ENCODE peak calls at places on chromosomes 6 and 20, in nine cellular contexts. E is H9, Q is SJSA1, G is GM23338, J is A549, O is stomach, T is sigmoid colon, K is breast epithelium, Z is aorta. P is an unnamed sample.
A peak's percentile ranks its signal among the peaks of the same experiment; 100 is the strongest.

GRCh38 chr6:80094017-80094416 is 12.5 kb upstream of the BCKDHB start:
- DNase-seq in E (no peak), Q (no peak), G (peak; percentile 41), J (peak; percentile 11), O (no peak), T (no peak), K (no peak), Z (no peak), P (no peak)

GRCh38 chr20:21490105-21490504 is 23.8 kb downstream of the NKX2-2 start:
- DNase-seq in E (no peak), Q (no peak), G (peak; percentile 35), J (no peak), O (no peak), T (no peak), K (no peak), Z (no peak), P (no peak)

GRCh38 chr20:62136283-62137091 is 6.7 kb downstream of the PSMA7 start:
- DNase-seq in E (peak; percentile 70), Q (no peak), G (peak; percentile 85), J (peak; percentile 78), O (peak; percentile 77), T (no peak), K (peak; percentile 70), Z (peak; percentile 86), P (no peak)

GRCh38 chr6:30688569-30688968 is 2.1 kb upstream of the PPP1R18 start:
- DNase-seq in E (no peak), Q (no peak), G (no peak), J (no peak), O (no peak), T (no peak), K (no peak), Z (peak; percentile 39), P (no peak)

GRCh38 chr6:11358904-11359840 is 126.7 kb upstream of the NEDD9 start:
- DNase-seq in E (no peak), Q (no peak), G (no peak), J (no peak), O (no peak), T (no peak), K (no peak), Z (no peak), P (no peak)

GRCh38 chr20:57217802-57218201 is 48.6 kb downstream of the BMP7 start:
- DNase-seq in E (no peak), Q (no peak), G (no peak), J (no peak), O (no peak), T (no peak), K (no peak), Z (no peak), P (no peak)

GRCh38 chr20:14142964-14143627 is 147.8 kb downstream of the MACROD2 start:
- DNase-seq in E (no peak), Q (no peak), G (no peak), J (peak; percentile 42), O (no peak), T (no peak), K (no peak), Z (no peak), P (no peak)

GRCh38 chr6:3361312-3362037 is 95.4 kb downstream of the SLC22A23 start:
- DNase-seq in E (no peak), Q (no peak), G (no peak), J (no peak), O (no peak), T (no peak), K (no peak), Z (no peak), P (no peak)

GRCh38 chr6:48032156-48032555 is 78.8 kb downstream of the PTCHD4 start:
- DNase-seq in E (no peak), Q (no peak), G (no peak), J (peak; percentile 8), O (no peak), T (no peak), K (no peak), Z (no peak), P (no peak)

GRCh38 chr6:168455847-168456530 is 15.0 kb downstream of the SMOC2 start:
- DNase-seq in E (no peak), Q (no peak), G (no peak), J (no peak), O (no peak), T (no peak), K (no peak), Z (no peak), P (no peak)

GRCh38 chr20:9515211-9515580 is 806 bp downstream of the LAMP5 start:
- DNase-seq in E (no peak), Q (no peak), G (no peak), J (no peak), O (no peak), T (no peak), K (no peak), Z (no peak), P (no peak)

GRCh38 chr6:105038259-105038658 is 81.4 kb downstream of the LIN28B start:
- DNase-seq in E (peak; percentile 49), Q (no peak), G (peak; percentile 53), J (peak; percentile 6), O (no peak), T (no peak), K (no peak), Z (no peak), P (no peak)

GRCh38 chr6:2962636-2963035 is 8.7 kb downstream of the SERPINB6 start:
- DNase-seq in E (no peak), Q (no peak), G (no peak), J (no peak), O (no peak), T (no peak), K (no peak), Z (no peak), P (no peak)

GRCh38 chr6:150072201-150072600 is 3.3 kb upstream of the ULBP3 start:
- DNase-seq in E (peak; percentile 87), Q (peak; percentile 85), G (peak; percentile 63), J (peak; percentile 76), O (peak; percentile 92), T (no peak), K (peak; percentile 81), Z (peak; percentile 86), P (no peak)

GRCh38 chr6:104789770-104790190 is 69.9 kb downstream of the HACE1 start:
- DNase-seq in E (no peak), Q (no peak), G (peak; percentile 41), J (peak; percentile 56), O (no peak), T (no peak), K (no peak), Z (no peak), P (no peak)

GRCh38 chr6:111950661-111951426 is 77.6 kb upstream of the FYN start:
- DNase-seq in E (no peak), Q (no peak), G (no peak), J (no peak), O (no peak), T (no peak), K (no peak), Z (peak; percentile 55), P (no peak)

GRCh38 chr6:102732908-102733307 is 1339.4 kb downstream of the GRIK2 start:
- DNase-seq in E (no peak), Q (no peak), G (no peak), J (no peak), O (no peak), T (no peak), K (no peak), Z (no peak), P (no peak)

DNA sequence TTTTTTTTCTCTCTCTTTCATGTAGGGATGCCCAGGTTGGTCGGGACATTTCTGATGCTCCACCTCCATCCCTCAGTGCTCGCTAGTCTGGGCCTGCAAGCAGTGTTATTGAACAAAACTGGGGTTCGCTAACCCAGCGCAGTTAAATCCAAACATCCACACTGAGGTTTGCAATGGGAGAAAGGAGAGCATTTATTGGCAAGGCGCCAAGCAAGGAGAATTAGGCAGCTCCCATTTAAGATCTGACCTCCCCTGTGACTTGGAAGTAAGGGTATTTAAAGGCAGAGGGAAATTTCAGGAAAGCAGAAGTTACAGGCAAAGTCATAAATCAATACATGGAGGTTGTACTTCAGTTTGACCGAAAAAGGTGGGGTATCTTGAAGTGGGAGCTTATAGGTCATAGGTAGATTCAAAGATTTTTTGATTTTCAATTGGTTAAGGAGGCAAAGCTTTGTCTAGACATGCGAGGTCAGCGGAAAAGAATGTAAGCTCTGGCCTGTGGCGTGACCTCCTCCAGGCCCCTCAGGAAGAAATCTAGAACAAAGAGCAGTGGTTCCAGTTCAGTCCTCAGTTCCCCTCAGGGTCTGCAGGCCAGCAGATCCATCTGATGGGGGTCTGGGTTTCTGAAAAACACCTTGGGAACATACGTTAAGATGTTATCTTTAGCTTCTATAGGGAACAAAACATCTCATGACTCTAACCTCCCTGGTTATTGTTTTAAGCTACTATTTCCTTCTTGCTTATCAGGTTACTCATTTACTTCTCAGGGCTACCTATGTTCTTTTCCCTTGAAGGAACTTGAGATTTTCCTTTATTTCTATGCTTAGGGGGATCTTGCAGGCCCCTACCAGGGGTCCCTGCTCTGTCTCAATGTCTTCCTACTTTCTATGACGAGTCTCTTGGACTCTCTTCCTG is 66.0 kb upstream of the KIF16B start:
- DNase-seq in E (no peak), Q (no peak), G (no peak), J (no peak), O (no peak), T (no peak), K (no peak), Z (no peak), P (no peak)
- H3K4me1 ChIP-seq in E (no peaks in the 10 kb centered on the region), Q (no peaks in the 10 kb centered on the region), G (no peaks in the 10 kb centered on the region), J (no peaks in the 10 kb centered on the region), O (no peaks in the 10 kb centered on the region), T (no peaks in the 10 kb centered on the region), K (no peaks in the 10 kb centered on the region), Z (no peaks in the 10 kb centered on the region), P (no peaks in the 10 kb centered on the region)

GRCh38 chr6:56853541-56853940 is 101.4 kb upstream of the BEND6 start:
- DNase-seq in E (no peak), Q (no peak), G (no peak), J (no peak), O (no peak), T (no peak), K (no peak), Z (no peak), P (no peak)
- H3K27ac ChIP-seq in E (no peak overlapping the region), Q (no peak overlapping the region), G (no peak overlapping the region), J (no peak overlapping the region), O (no peak overlapping the region), T (no peak overlapping the region), K (no peak overlapping the region), Z (no peak overlapping the region), P (no peak overlapping the region)

GRCh38 chr6:135281907-135282306 is 100.8 kb downstream of the MYB start:
- DNase-seq in E (no peak), Q (no peak), G (no peak), J (no peak), O (no peak), T (no peak), K (no peak), Z (no peak), P (no peak)
- H3K4me1 ChIP-seq in E (no peaks in the 10 kb centered on the region), Q (no peaks in the 10 kb centered on the region), G (no peaks in the 10 kb centered on the region), J (no peaks in the 10 kb centered on the region), O (no peaks in the 10 kb centered on the region), T (no peaks in the 10 kb centered on the region), K (no peaks in the 10 kb centered on the region), Z (no peaks in the 10 kb centered on the region), P (no peaks in the 10 kb centered on the region)

DNA sequence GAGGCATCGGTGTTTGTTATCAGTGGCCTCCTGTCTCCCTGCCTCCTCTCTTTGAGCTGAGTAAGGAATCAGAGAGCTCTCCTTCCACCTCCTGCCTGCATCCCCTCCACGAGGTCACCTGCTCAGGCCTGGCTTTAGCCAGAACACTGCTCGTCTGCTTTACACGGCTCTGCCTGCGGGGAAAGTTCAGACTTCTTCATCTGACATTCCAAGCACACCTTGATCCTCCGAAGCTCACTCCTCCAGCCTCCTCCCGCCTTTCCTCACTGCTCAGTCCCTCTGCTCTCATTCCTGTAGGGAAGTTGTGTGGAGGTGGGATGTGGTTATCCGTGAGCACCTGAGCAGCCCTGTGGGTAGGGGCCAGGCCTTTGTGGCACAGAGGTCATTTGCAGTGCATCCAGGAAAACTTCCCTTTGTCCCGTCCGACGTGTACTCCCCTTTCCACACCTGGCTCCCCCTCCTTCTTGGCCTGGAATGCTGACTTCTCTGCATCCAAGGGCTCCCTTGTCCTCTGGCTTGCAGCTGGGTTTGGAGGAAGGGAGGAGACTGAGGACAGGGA is 12.8 kb upstream of the CCDC167 start:
- DNase-seq in E (peak; percentile 64), Q (no peak), G (peak; percentile 83), J (no peak), O (no peak), T (no peak), K (peak; percentile 36), Z (no peak), P (no peak)
- H3K27ac ChIP-seq in E (no peak overlapping the region), Q (no peak overlapping the region), G (no peak overlapping the region), J (no peak overlapping the region), O (no peak overlapping the region), T (no peak overlapping the region), K (peak overlapping the region; percentile 12), Z (no peak overlapping the region), P (no peak overlapping the region)